ENCODE peak calls at places on chromosomes 1 and 21, in ten cellular contexts. One of them, this sample, is unnamed.

GRCh38 chr1:228149341-228150020 is at the start of gene GJC2:
- DNase-seq in activated CD8-positive, alpha-beta memory T cell treated with anti-CD3 and anti-CD28 coated beads for 24 hours: no peak
- DNase-seq in NAMALWA: no peak
- DNase-seq in NCI-H1105 treated with DMSO at 0.1 percent for 48 hours: no peak
- DNase-seq in left lung: peak
- DNase-seq in progenitor cell of endocrine pancreas: no peak
- DNase-seq in foreskin fibroblast: peak
- DNase-seq in RCC 7860: no peak
- DNase-seq in D721Med: no peak
- DNase-seq in activated CD4-positive, alpha-beta T cell treated with anti-CD3 and anti-CD28 coated beads, Interleukin-2, amount 10 ng/mL, durations not matched to agents 7 days and 5 days: no peak
- DNase-seq in this sample: no peak

GRCh38 chr21:41428847-41429246 is 2.8 kb downstream of the MX1 start:
- DNase-seq in RCC 7860: no peak
- DNase-seq in NCI-H1105 treated with DMSO at 0.1 percent for 48 hours: no peak
- DNase-seq in D721Med: no peak
- DNase-seq in activated CD8-positive, alpha-beta memory T cell treated with anti-CD3 and anti-CD28 coated beads for 24 hours: peak
- DNase-seq in activated CD4-positive, alpha-beta T cell treated with anti-CD3 and anti-CD28 coated beads, Interleukin-2, amount 10 ng/mL, durations not matched to agents 7 days and 5 days: no peak
- DNase-seq in progenitor cell of endocrine pancreas: no peak
- DNase-seq in left lung: no peak
- DNase-seq in NAMALWA: no peak
- DNase-seq in foreskin fibroblast: no peak
- DNase-seq in this sample: peak

GRCh38 chr1:185568155-185569123 is 165.8 kb upstream of the HMCN1 start:
- DNase-seq in progenitor cell of endocrine pancreas: no peak
- DNase-seq in RCC 7860: no peak
- DNase-seq in foreskin fibroblast: peak
- DNase-seq in left lung: no peak
- DNase-seq in activated CD4-positive, alpha-beta T cell treated with anti-CD3 and anti-CD28 coated beads, Interleukin-2, amount 10 ng/mL, durations not matched to agents 7 days and 5 days: no peak
- DNase-seq in NAMALWA: no peak
- DNase-seq in activated CD8-positive, alpha-beta memory T cell treated with anti-CD3 and anti-CD28 coated beads for 24 hours: no peak
- DNase-seq in D721Med: no peak
- DNase-seq in NCI-H1105 treated with DMSO at 0.1 percent for 48 hours: no peak
- DNase-seq in this sample: no peak

GRCh38 chr1:61457526-61457925 is 267.4 kb downstream of the TM2D1 start:
- DNase-seq in NAMALWA: no peak
- DNase-seq in progenitor cell of endocrine pancreas: no peak
- DNase-seq in activated CD4-positive, alpha-beta T cell treated with anti-CD3 and anti-CD28 coated beads, Interleukin-2, amount 10 ng/mL, durations not matched to agents 7 days and 5 days: no peak
- DNase-seq in NCI-H1105 treated with DMSO at 0.1 percent for 48 hours: no peak
- DNase-seq in foreskin fibroblast: no peak
- DNase-seq in D721Med: no peak
- DNase-seq in left lung: no peak
- DNase-seq in activated CD8-positive, alpha-beta memory T cell treated with anti-CD3 and anti-CD28 coated beads for 24 hours: no peak
- DNase-seq in RCC 7860: no peak
- DNase-seq in this sample: no peak

GRCh38 chr1:71357708-71358107 is 276.9 kb upstream of the ZRANB2 start:
- DNase-seq in RCC 7860: no peak
- DNase-seq in NAMALWA: no peak
- DNase-seq in progenitor cell of endocrine pancreas: no peak
- DNase-seq in D721Med: no peak
- DNase-seq in activated CD8-positive, alpha-beta memory T cell treated with anti-CD3 and anti-CD28 coated beads for 24 hours: no peak
- DNase-seq in NCI-H1105 treated with DMSO at 0.1 percent for 48 hours: no peak
- DNase-seq in left lung: no peak
- DNase-seq in foreskin fibroblast: no peak
- DNase-seq in activated CD4-positive, alpha-beta T cell treated with anti-CD3 and anti-CD28 coated beads, Interleukin-2, amount 10 ng/mL, durations not matched to agents 7 days and 5 days: no peak
- DNase-seq in this sample: no peak

GRCh38 chr1:204466416-204467405 is 27.9 kb downstream of the PIK3C2B start:
- DNase-seq in activated CD8-positive, alpha-beta memory T cell treated with anti-CD3 and anti-CD28 coated beads for 24 hours: no peak
- DNase-seq in activated CD4-positive, alpha-beta T cell treated with anti-CD3 and anti-CD28 coated beads, Interleukin-2, amount 10 ng/mL, durations not matched to agents 7 days and 5 days: no peak
- DNase-seq in NAMALWA: no peak
- DNase-seq in left lung: no peak
- DNase-seq in D721Med: no peak
- DNase-seq in foreskin fibroblast: no peak
- DNase-seq in progenitor cell of endocrine pancreas: no peak
- DNase-seq in NCI-H1105 treated with DMSO at 0.1 percent for 48 hours: no peak
- DNase-seq in RCC 7860: no peak
- DNase-seq in this sample: no peak

GRCh38 chr1:1794999-1795398 is 16.7 kb upstream of the NADK start:
- DNase-seq in foreskin fibroblast: no peak
- DNase-seq in progenitor cell of endocrine pancreas: no peak
- DNase-seq in NCI-H1105 treated with DMSO at 0.1 percent for 48 hours: no peak
- DNase-seq in RCC 7860: no peak
- DNase-seq in activated CD8-positive, alpha-beta memory T cell treated with anti-CD3 and anti-CD28 coated beads for 24 hours: no peak
- DNase-seq in NAMALWA: no peak
- DNase-seq in activated CD4-positive, alpha-beta T cell treated with anti-CD3 and anti-CD28 coated beads, Interleukin-2, amount 10 ng/mL, durations not matched to agents 7 days and 5 days: no peak
- DNase-seq in left lung: no peak
- DNase-seq in D721Med: no peak
- DNase-seq in this sample: no peak

GRCh38 chr1:89609781-89610456 is 23.0 kb upstream of the LRRC8C start:
- DNase-seq in RCC 7860: no peak
- DNase-seq in activated CD8-positive, alpha-beta memory T cell treated with anti-CD3 and anti-CD28 coated beads for 24 hours: peak
- DNase-seq in NCI-H1105 treated with DMSO at 0.1 percent for 48 hours: no peak
- DNase-seq in D721Med: no peak
- DNase-seq in NAMALWA: no peak
- DNase-seq in left lung: no peak
- DNase-seq in foreskin fibroblast: no peak
- DNase-seq in activated CD4-positive, alpha-beta T cell treated with anti-CD3 and anti-CD28 coated beads, Interleukin-2, amount 10 ng/mL, durations not matched to agents 7 days and 5 days: peak
- DNase-seq in progenitor cell of endocrine pancreas: no peak
- DNase-seq in this sample: no peak

GRCh38 chr21:44537930-44538911 is 1.8 kb downstream of the KRTAP10-1 start:
- DNase-seq in NAMALWA: no peak
- DNase-seq in activated CD4-positive, alpha-beta T cell treated with anti-CD3 and anti-CD28 coated beads, Interleukin-2, amount 10 ng/mL, durations not matched to agents 7 days and 5 days: no peak
- DNase-seq in left lung: no peak
- DNase-seq in progenitor cell of endocrine pancreas: peak
- DNase-seq in RCC 7860: no peak
- DNase-seq in D721Med: no peak
- DNase-seq in NCI-H1105 treated with DMSO at 0.1 percent for 48 hours: no peak
- DNase-seq in foreskin fibroblast: no peak
- DNase-seq in activated CD8-positive, alpha-beta memory T cell treated with anti-CD3 and anti-CD28 coated beads for 24 hours: peak
- DNase-seq in this sample: peak

GRCh38 chr1:222097646-222098045 is 355.8 kb upstream of the DUSP10 start:
- DNase-seq in NAMALWA: no peak
- DNase-seq in foreskin fibroblast: no peak
- DNase-seq in NCI-H1105 treated with DMSO at 0.1 percent for 48 hours: no peak
- DNase-seq in activated CD8-positive, alpha-beta memory T cell treated with anti-CD3 and anti-CD28 coated beads for 24 hours: no peak
- DNase-seq in D721Med: no peak
- DNase-seq in left lung: no peak
- DNase-seq in progenitor cell of endocrine pancreas: no peak
- DNase-seq in activated CD4-positive, alpha-beta T cell treated with anti-CD3 and anti-CD28 coated beads, Interleukin-2, amount 10 ng/mL, durations not matched to agents 7 days and 5 days: no peak
- DNase-seq in RCC 7860: no peak
- DNase-seq in this sample: no peak

GRCh38 chr1:209406111-209406654 is 177.3 kb upstream of the CAMK1G start:
- DNase-seq in activated CD4-positive, alpha-beta T cell treated with anti-CD3 and anti-CD28 coated beads, Interleukin-2, amount 10 ng/mL, durations not matched to agents 7 days and 5 days: no peak
- DNase-seq in progenitor cell of endocrine pancreas: no peak
- DNase-seq in RCC 7860: no peak
- DNase-seq in activated CD8-positive, alpha-beta memory T cell treated with anti-CD3 and anti-CD28 coated beads for 24 hours: no peak
- DNase-seq in left lung: no peak
- DNase-seq in foreskin fibroblast: no peak
- DNase-seq in NCI-H1105 treated with DMSO at 0.1 percent for 48 hours: no peak
- DNase-seq in NAMALWA: no peak
- DNase-seq in D721Med: no peak
- DNase-seq in this sample: no peak

GRCh38 chr1:196723325-196724185 is 51.1 kb upstream of the CFHR3 start:
- DNase-seq in left lung: no peak
- DNase-seq in activated CD4-positive, alpha-beta T cell treated with anti-CD3 and anti-CD28 coated beads, Interleukin-2, amount 10 ng/mL, durations not matched to agents 7 days and 5 days: peak
- DNase-seq in activated CD8-positive, alpha-beta memory T cell treated with anti-CD3 and anti-CD28 coated beads for 24 hours: peak
- DNase-seq in progenitor cell of endocrine pancreas: peak
- DNase-seq in foreskin fibroblast: peak
- DNase-seq in D721Med: no peak
- DNase-seq in RCC 7860: no peak
- DNase-seq in NAMALWA: peak
- DNase-seq in NCI-H1105 treated with DMSO at 0.1 percent for 48 hours: peak
- DNase-seq in this sample: no peak

GRCh38 chr1:153513023-153513422 is 22.8 kb downstream of the S100A6 start:
- DNase-seq in activated CD8-positive, alpha-beta memory T cell treated with anti-CD3 and anti-CD28 coated beads for 24 hours: no peak
- DNase-seq in left lung: no peak
- DNase-seq in NAMALWA: no peak
- DNase-seq in D721Med: no peak
- DNase-seq in RCC 7860: no peak
- DNase-seq in progenitor cell of endocrine pancreas: no peak
- DNase-seq in NCI-H1105 treated with DMSO at 0.1 percent for 48 hours: no peak
- DNase-seq in foreskin fibroblast: no peak
- DNase-seq in activated CD4-positive, alpha-beta T cell treated with anti-CD3 and anti-CD28 coated beads, Interleukin-2, amount 10 ng/mL, durations not matched to agents 7 days and 5 days: no peak
- DNase-seq in this sample: peak

GRCh38 chr21:32499249-32500055 is 85.9 kb downstream of the TCP10L start:
- DNase-seq in progenitor cell of endocrine pancreas: no peak
- DNase-seq in activated CD8-positive, alpha-beta memory T cell treated with anti-CD3 and anti-CD28 coated beads for 24 hours: no peak
- DNase-seq in activated CD4-positive, alpha-beta T cell treated with anti-CD3 and anti-CD28 coated beads, Interleukin-2, amount 10 ng/mL, durations not matched to agents 7 days and 5 days: no peak
- DNase-seq in NCI-H1105 treated with DMSO at 0.1 percent for 48 hours: no peak
- DNase-seq in left lung: no peak
- DNase-seq in foreskin fibroblast: peak
- DNase-seq in D721Med: no peak
- DNase-seq in NAMALWA: no peak
- DNase-seq in RCC 7860: no peak
- DNase-seq in this sample: no peak

GRCh38 chr1:180255538-180256352 is 25.7 kb downstream of the LHX4 start:
- DNase-seq in activated CD8-positive, alpha-beta memory T cell treated with anti-CD3 and anti-CD28 coated beads for 24 hours: no peak
- DNase-seq in NAMALWA: no peak
- DNase-seq in D721Med: peak
- DNase-seq in foreskin fibroblast: no peak
- DNase-seq in activated CD4-positive, alpha-beta T cell treated with anti-CD3 and anti-CD28 coated beads, Interleukin-2, amount 10 ng/mL, durations not matched to agents 7 days and 5 days: no peak
- DNase-seq in progenitor cell of endocrine pancreas: no peak
- DNase-seq in left lung: no peak
- DNase-seq in RCC 7860: no peak
- DNase-seq in NCI-H1105 treated with DMSO at 0.1 percent for 48 hours: no peak
- DNase-seq in this sample: no peak

GRCh38 chr1:32273389-32274208 is 18.3 kb upstream of the HDAC1 start:
- DNase-seq in NCI-H1105 treated with DMSO at 0.1 percent for 48 hours: peak
- DNase-seq in NAMALWA: peak
- DNase-seq in foreskin fibroblast: no peak
- DNase-seq in progenitor cell of endocrine pancreas: no peak
- DNase-seq in activated CD8-positive, alpha-beta memory T cell treated with anti-CD3 and anti-CD28 coated beads for 24 hours: peak
- DNase-seq in RCC 7860: peak
- DNase-seq in activated CD4-positive, alpha-beta T cell treated with anti-CD3 and anti-CD28 coated beads, Interleukin-2, amount 10 ng/mL, durations not matched to agents 7 days and 5 days: peak
- DNase-seq in left lung: no peak
- DNase-seq in D721Med: no peak
- DNase-seq in this sample: no peak

GRCh38 chr21:26966978-26967913 is at the start of gene ADAMTS5:
- DNase-seq in foreskin fibroblast: peak
- DNase-seq in RCC 7860: peak
- DNase-seq in left lung: no peak
- DNase-seq in NCI-H1105 treated with DMSO at 0.1 percent for 48 hours: peak
- DNase-seq in activated CD8-positive, alpha-beta memory T cell treated with anti-CD3 and anti-CD28 coated beads for 24 hours: no peak
- DNase-seq in progenitor cell of endocrine pancreas: peak
- DNase-seq in D721Med: peak
- DNase-seq in activated CD4-positive, alpha-beta T cell treated with anti-CD3 and anti-CD28 coated beads, Interleukin-2, amount 10 ng/mL, durations not matched to agents 7 days and 5 days: no peak
- DNase-seq in NAMALWA: no peak
- DNase-seq in this sample: no peak

GRCh38 chr1:95012389-95012788 is 60.4 kb downstream of the ALG14 start:
- DNase-seq in RCC 7860: no peak
- DNase-seq in D721Med: no peak
- DNase-seq in activated CD4-positive, alpha-beta T cell treated with anti-CD3 and anti-CD28 coated beads, Interleukin-2, amount 10 ng/mL, durations not matched to agents 7 days and 5 days: no peak
- DNase-seq in activated CD8-positive, alpha-beta memory T cell treated with anti-CD3 and anti-CD28 coated beads for 24 hours: no peak
- DNase-seq in foreskin fibroblast: peak
- DNase-seq in left lung: no peak
- DNase-seq in NAMALWA: no peak
- DNase-seq in progenitor cell of endocrine pancreas: no peak
- DNase-seq in NCI-H1105 treated with DMSO at 0.1 percent for 48 hours: no peak
- DNase-seq in this sample: no peak

GRCh38 chr1:160542303-160542945 is 19.4 kb upstream of the SLAMF6 start:
- DNase-seq in activated CD8-positive, alpha-beta memory T cell treated with anti-CD3 and anti-CD28 coated beads for 24 hours: no peak
- DNase-seq in foreskin fibroblast: no peak
- DNase-seq in left lung: no peak
- DNase-seq in progenitor cell of endocrine pancreas: no peak
- DNase-seq in activated CD4-positive, alpha-beta T cell treated with anti-CD3 and anti-CD28 coated beads, Interleukin-2, amount 10 ng/mL, durations not matched to agents 7 days and 5 days: no peak
- DNase-seq in D721Med: no peak
- DNase-seq in NCI-H1105 treated with DMSO at 0.1 percent for 48 hours: no peak
- DNase-seq in RCC 7860: peak
- DNase-seq in NAMALWA: no peak
- DNase-seq in this sample: no peak

GRCh38 chr1:222031286-222031685 is 289.4 kb upstream of the DUSP10 start:
- DNase-seq in D721Med: no peak
- DNase-seq in NAMALWA: no peak
- DNase-seq in progenitor cell of endocrine pancreas: no peak
- DNase-seq in RCC 7860: no peak
- DNase-seq in NCI-H1105 treated with DMSO at 0.1 percent for 48 hours: no peak
- DNase-seq in activated CD8-positive, alpha-beta memory T cell treated with anti-CD3 and anti-CD28 coated beads for 24 hours: no peak
- DNase-seq in activated CD4-positive, alpha-beta T cell treated with anti-CD3 and anti-CD28 coated beads, Interleukin-2, amount 10 ng/mL, durations not matched to agents 7 days and 5 days: no peak
- DNase-seq in left lung: no peak
- DNase-seq in foreskin fibroblast: no peak
- DNase-seq in this sample: no peak

GRCh38 chr1:64549464-64550239 is 79.7 kb downstream of the CACHD1 start:
- DNase-seq in RCC 7860: no peak
- DNase-seq in left lung: no peak
- DNase-seq in NAMALWA: no peak
- DNase-seq in D721Med: no peak
- DNase-seq in activated CD8-positive, alpha-beta memory T cell treated with anti-CD3 and anti-CD28 coated beads for 24 hours: no peak
- DNase-seq in progenitor cell of endocrine pancreas: no peak
- DNase-seq in NCI-H1105 treated with DMSO at 0.1 percent for 48 hours: no peak
- DNase-seq in activated CD4-positive, alpha-beta T cell treated with anti-CD3 and anti-CD28 coated beads, Interleukin-2, amount 10 ng/mL, durations not matched to agents 7 days and 5 days: no peak
- DNase-seq in foreskin fibroblast: no peak
- DNase-seq in this sample: no peak

GRCh38 chr1:110235839-110236682 is 25.9 kb downstream of the KCNC4 start:
- DNase-seq in activated CD8-positive, alpha-beta memory T cell treated with anti-CD3 and anti-CD28 coated beads for 24 hours: no peak
- DNase-seq in progenitor cell of endocrine pancreas: no peak
- DNase-seq in D721Med: no peak
- DNase-seq in left lung: no peak
- DNase-seq in RCC 7860: peak
- DNase-seq in NCI-H1105 treated with DMSO at 0.1 percent for 48 hours: no peak
- DNase-seq in NAMALWA: no peak
- DNase-seq in activated CD4-positive, alpha-beta T cell treated with anti-CD3 and anti-CD28 coated beads, Interleukin-2, amount 10 ng/mL, durations not matched to agents 7 days and 5 days: no peak
- DNase-seq in foreskin fibroblast: peak
- DNase-seq in this sample: no peak

GRCh38 chr21:44872568-44873355 is 728 bp downstream of the PTTG1IP start:
- DNase-seq in RCC 7860: peak
- DNase-seq in NCI-H1105 treated with DMSO at 0.1 percent for 48 hours: peak
- DNase-seq in activated CD4-positive, alpha-beta T cell treated with anti-CD3 and anti-CD28 coated beads, Interleukin-2, amount 10 ng/mL, durations not matched to agents 7 days and 5 days: peak
- DNase-seq in D721Med: no peak
- DNase-seq in activated CD8-positive, alpha-beta memory T cell treated with anti-CD3 and anti-CD28 coated beads for 24 hours: no peak
- DNase-seq in NAMALWA: peak
- DNase-seq in foreskin fibroblast: peak
- DNase-seq in progenitor cell of endocrine pancreas: peak
- DNase-seq in left lung: peak
- DNase-seq in this sample: no peak

GRCh38 chr1:42056460-42056859 is 96.8 kb upstream of the GUCA2B start:
- DNase-seq in activated CD4-positive, alpha-beta T cell treated with anti-CD3 and anti-CD28 coated beads, Interleukin-2, amount 10 ng/mL, durations not matched to agents 7 days and 5 days: no peak
- DNase-seq in left lung: no peak
- DNase-seq in activated CD8-positive, alpha-beta memory T cell treated with anti-CD3 and anti-CD28 coated beads for 24 hours: no peak
- DNase-seq in NCI-H1105 treated with DMSO at 0.1 percent for 48 hours: no peak
- DNase-seq in foreskin fibroblast: no peak
- DNase-seq in progenitor cell of endocrine pancreas: no peak
- DNase-seq in RCC 7860: no peak
- DNase-seq in D721Med: no peak
- DNase-seq in NAMALWA: no peak
- DNase-seq in this sample: no peak

GRCh38 chr1:152413909-152414308 is at the start of gene CRNN:
- DNase-seq in progenitor cell of endocrine pancreas: no peak
- DNase-seq in NAMALWA: no peak
- DNase-seq in RCC 7860: no peak
- DNase-seq in foreskin fibroblast: no peak
- DNase-seq in left lung: no peak
- DNase-seq in activated CD4-positive, alpha-beta T cell treated with anti-CD3 and anti-CD28 coated beads, Interleukin-2, amount 10 ng/mL, durations not matched to agents 7 days and 5 days: no peak
- DNase-seq in NCI-H1105 treated with DMSO at 0.1 percent for 48 hours: no peak
- DNase-seq in activated CD8-positive, alpha-beta memory T cell treated with anti-CD3 and anti-CD28 coated beads for 24 hours: no peak
- DNase-seq in D721Med: no peak
- DNase-seq in this sample: no peak

GRCh38 chr1:227532019-227532619 is 31.2 kb upstream of the ZNF678 start:
- DNase-seq in activated CD4-positive, alpha-beta T cell treated with anti-CD3 and anti-CD28 coated beads, Interleukin-2, amount 10 ng/mL, durations not matched to agents 7 days and 5 days: no peak
- DNase-seq in activated CD8-positive, alpha-beta memory T cell treated with anti-CD3 and anti-CD28 coated beads for 24 hours: no peak
- DNase-seq in NCI-H1105 treated with DMSO at 0.1 percent for 48 hours: no peak
- DNase-seq in RCC 7860: peak
- DNase-seq in D721Med: no peak
- DNase-seq in foreskin fibroblast: no peak
- DNase-seq in left lung: no peak
- DNase-seq in NAMALWA: no peak
- DNase-seq in progenitor cell of endocrine pancreas: no peak
- DNase-seq in this sample: no peak

GRCh38 chr1:200625381-200625824 is 4.9 kb upstream of the KIF14 start:
- DNase-seq in left lung: no peak
- DNase-seq in NAMALWA: no peak
- DNase-seq in RCC 7860: no peak
- DNase-seq in foreskin fibroblast: peak
- DNase-seq in progenitor cell of endocrine pancreas: no peak
- DNase-seq in activated CD8-positive, alpha-beta memory T cell treated with anti-CD3 and anti-CD28 coated beads for 24 hours: no peak
- DNase-seq in D721Med: no peak
- DNase-seq in NCI-H1105 treated with DMSO at 0.1 percent for 48 hours: no peak
- DNase-seq in activated CD4-positive, alpha-beta T cell treated with anti-CD3 and anti-CD28 coated beads, Interleukin-2, amount 10 ng/mL, durations not matched to agents 7 days and 5 days: no peak
- DNase-seq in this sample: no peak

GRCh38 chr1:51661081-51661518 is 44.2 kb downstream of the OSBPL9 start:
- DNase-seq in activated CD8-positive, alpha-beta memory T cell treated with anti-CD3 and anti-CD28 coated beads for 24 hours: no peak
- DNase-seq in foreskin fibroblast: peak
- DNase-seq in progenitor cell of endocrine pancreas: no peak
- DNase-seq in D721Med: no peak
- DNase-seq in activated CD4-positive, alpha-beta T cell treated with anti-CD3 and anti-CD28 coated beads, Interleukin-2, amount 10 ng/mL, durations not matched to agents 7 days and 5 days: no peak
- DNase-seq in RCC 7860: peak
- DNase-seq in NCI-H1105 treated with DMSO at 0.1 percent for 48 hours: no peak
- DNase-seq in left lung: no peak
- DNase-seq in NAMALWA: no peak
- DNase-seq in this sample: no peak

This sample was measured in vagina.